ENCODE peak calls at places on chromosomes 16 and 17, in four cellular contexts. One of them, this sample, is unnamed.

GRCh38 chr16:74019608-74020007 is 277.0 kb upstream of the PSMD7 start:
- DNase-seq in GM06990: no peak
- DNase-seq in colonic mucosa: no peak
- DNase-seq in AG10803: no peak
- DNase-seq in this sample: no peak

GRCh38 chr17:59093702-59094231 is 12.9 kb downstream of the TRIM37 start:
- DNase-seq in GM06990: no peak
- DNase-seq in AG10803: peak; percentile 97
- DNase-seq in colonic mucosa: peak; percentile 36
- DNase-seq in this sample: peak; percentile 55

GRCh38 chr17:61839300-61839786 is 24.0 kb downstream of the BRIP1 start:
- DNase-seq in AG10803: no peak
- DNase-seq in GM06990: no peak
- DNase-seq in colonic mucosa: no peak
- DNase-seq in this sample: no peak

GRCh38 chr16:65142276-65142675 is 20.4 kb upstream of the CDH11 start:
- DNase-seq in GM06990: no peak
- DNase-seq in colonic mucosa: no peak
- DNase-seq in AG10803: peak; percentile 32
- DNase-seq in this sample: no peak

GRCh38 chr17:3636908-3637373 is 381 bp downstream of the CTNS start:
- DNase-seq in GM06990: no peak
- DNase-seq in AG10803: no peak
- DNase-seq in colonic mucosa: no peak
- DNase-seq in this sample: peak; percentile 20

GRCh38 chr17:66283296-66283934 is 19.0 kb upstream of the PRKCA start:
- DNase-seq in AG10803: no peak
- DNase-seq in colonic mucosa: no peak
- DNase-seq in GM06990: no peak
- DNase-seq in this sample: no peak

GRCh38 chr17:50114849-50115357 is 15.1 kb downstream of the SAMD14 start:
- DNase-seq in colonic mucosa: peak; percentile 70
- DNase-seq in AG10803: peak; percentile 64
- DNase-seq in GM06990: no peak
- DNase-seq in this sample: peak; percentile 68

GRCh38 chr16:720507-720989 is 398 bp upstream of the ANTKMT start:
- DNase-seq in AG10803: peak; percentile 59
- DNase-seq in GM06990: peak; percentile 76
- DNase-seq in colonic mucosa: peak; percentile 65
- DNase-seq in this sample: peak; percentile 85

GRCh38 chr17:3794890-3795757 is 5.9 kb downstream of the ITGAE start:
- DNase-seq in GM06990: peak; percentile 45
- DNase-seq in AG10803: peak; percentile 20
- DNase-seq in colonic mucosa: no peak
- DNase-seq in this sample: peak; percentile 59

GRCh38 chr17:45394913-45395568 is 37.6 kb downstream of the ARHGAP27 start:
- DNase-seq in AG10803: peak; percentile 79
- DNase-seq in GM06990: no peak
- DNase-seq in colonic mucosa: peak; percentile 70
- DNase-seq in this sample: peak; percentile 65

GRCh38 chr16:78770353-78771091 is 671.1 kb downstream of the WWOX start:
- DNase-seq in colonic mucosa: peak; percentile 83
- DNase-seq in AG10803: peak; percentile 6
- DNase-seq in GM06990: peak; percentile 62
- DNase-seq in this sample: peak; percentile 64

GRCh38 chr16:85123891-85124635 is 11.8 kb upstream of the CIBAR2 start:
- DNase-seq in colonic mucosa: no peak
- DNase-seq in AG10803: peak; percentile 94
- DNase-seq in GM06990: no peak
- DNase-seq in this sample: no peak

GRCh38 chr17:56085576-56086267 is 67.6 kb upstream of the ANKFN1 start:
- DNase-seq in colonic mucosa: no peak
- DNase-seq in AG10803: no peak
- DNase-seq in GM06990: no peak
- DNase-seq in this sample: no peak

GRCh38 chr16:14249291-14250032 is 178.3 kb downstream of the MRTFB start:
- DNase-seq in GM06990: no peak
- DNase-seq in colonic mucosa: peak; percentile 45
- DNase-seq in AG10803: peak; percentile 48
- DNase-seq in this sample: peak; percentile 66

GRCh38 chr17:32266389-32267269 is 997 bp downstream of the RHBDL3 start:
- DNase-seq in AG10803: no peak
- DNase-seq in colonic mucosa: no peak
- DNase-seq in GM06990: no peak
- DNase-seq in this sample: no peak

GRCh38 chr17:72705905-72706395 is 386.5 kb downstream of the SLC39A11 start:
- DNase-seq in colonic mucosa: no peak
- DNase-seq in AG10803: no peak
- DNase-seq in GM06990: peak; percentile 26
- DNase-seq in this sample: peak; percentile 77

GRCh38 chr16:66207864-66208226 is 158.6 kb upstream of the CDH5 start:
- DNase-seq in colonic mucosa: no peak
- DNase-seq in GM06990: no peak
- DNase-seq in AG10803: no peak
- DNase-seq in this sample: no peak

GRCh38 chr16:5175263-5175662 is 77.7 kb upstream of the EEF2KMT start:
- DNase-seq in colonic mucosa: peak; percentile 26
- DNase-seq in GM06990: no peak
- DNase-seq in AG10803: no peak
- DNase-seq in this sample: no peak

GRCh38 chr16:5838071-5838470 is 740.5 kb upstream of the EEF2KMT start:
- DNase-seq in colonic mucosa: no peak
- DNase-seq in GM06990: no peak
- DNase-seq in AG10803: no peak
- DNase-seq in this sample: no peak

GRCh38 chr17:58338907-58339774 is 10.5 kb upstream of the TSPOAP1 start:
- DNase-seq in GM06990: peak; percentile 90
- DNase-seq in colonic mucosa: peak; percentile 67
- DNase-seq in AG10803: peak; percentile 80
- DNase-seq in this sample: peak; percentile 96

GRCh38 chr17:27984404-27984803 is 58.1 kb upstream of the NLK start:
- DNase-seq in AG10803: no peak
- DNase-seq in GM06990: no peak
- DNase-seq in colonic mucosa: no peak
- DNase-seq in this sample: no peak

GRCh38 chr16:85888405-85889331 is 10.3 kb upstream of the IRF8 start:
- DNase-seq in colonic mucosa: no peak
- DNase-seq in GM06990: peak; percentile 69
- DNase-seq in AG10803: peak; percentile 67
- DNase-seq in this sample: peak; percentile 92

GRCh38 chr16:75580-76501 is 2.2 kb upstream of the MPG start:
- DNase-seq in GM06990: no peak
- DNase-seq in colonic mucosa: peak; percentile 63
- DNase-seq in AG10803: peak; percentile 93
- DNase-seq in this sample: no peak

GRCh38 chr17:61324540-61324868 is 75.1 kb upstream of the TBX2 start:
- DNase-seq in GM06990: no peak
- DNase-seq in colonic mucosa: no peak
- DNase-seq in AG10803: no peak
- DNase-seq in this sample: no peak

GRCh38 chr16:57616241-57616640 is 12.2 kb upstream of the ADGRG1 start:
- DNase-seq in AG10803: no peak
- DNase-seq in colonic mucosa: peak; percentile 18
- DNase-seq in GM06990: no peak
- DNase-seq in this sample: no peak

GRCh38 chr16:80612461-80613017 is 71.7 kb downstream of the DYNLRB2 start:
- DNase-seq in colonic mucosa: no peak
- DNase-seq in GM06990: no peak
- DNase-seq in AG10803: no peak
- DNase-seq in this sample: no peak

GRCh38 chr16:80615751-80616150 is 75.0 kb downstream of the DYNLRB2 start:
- DNase-seq in colonic mucosa: no peak
- DNase-seq in AG10803: no peak
- DNase-seq in GM06990: no peak
- DNase-seq in this sample: no peak

GRCh38 chr16:80611930-80612327 is 71.1 kb downstream of the DYNLRB2 start:
- DNase-seq in AG10803: no peak
- DNase-seq in GM06990: no peak
- DNase-seq in colonic mucosa: no peak
- DNase-seq in this sample: no peak

GRCh38 chr16:80616362-80616761 is 75.6 kb downstream of the DYNLRB2 start:
- DNase-seq in AG10803: no peak
- DNase-seq in GM06990: no peak
- DNase-seq in colonic mucosa: no peak
- DNase-seq in this sample: no peak

DNA sequence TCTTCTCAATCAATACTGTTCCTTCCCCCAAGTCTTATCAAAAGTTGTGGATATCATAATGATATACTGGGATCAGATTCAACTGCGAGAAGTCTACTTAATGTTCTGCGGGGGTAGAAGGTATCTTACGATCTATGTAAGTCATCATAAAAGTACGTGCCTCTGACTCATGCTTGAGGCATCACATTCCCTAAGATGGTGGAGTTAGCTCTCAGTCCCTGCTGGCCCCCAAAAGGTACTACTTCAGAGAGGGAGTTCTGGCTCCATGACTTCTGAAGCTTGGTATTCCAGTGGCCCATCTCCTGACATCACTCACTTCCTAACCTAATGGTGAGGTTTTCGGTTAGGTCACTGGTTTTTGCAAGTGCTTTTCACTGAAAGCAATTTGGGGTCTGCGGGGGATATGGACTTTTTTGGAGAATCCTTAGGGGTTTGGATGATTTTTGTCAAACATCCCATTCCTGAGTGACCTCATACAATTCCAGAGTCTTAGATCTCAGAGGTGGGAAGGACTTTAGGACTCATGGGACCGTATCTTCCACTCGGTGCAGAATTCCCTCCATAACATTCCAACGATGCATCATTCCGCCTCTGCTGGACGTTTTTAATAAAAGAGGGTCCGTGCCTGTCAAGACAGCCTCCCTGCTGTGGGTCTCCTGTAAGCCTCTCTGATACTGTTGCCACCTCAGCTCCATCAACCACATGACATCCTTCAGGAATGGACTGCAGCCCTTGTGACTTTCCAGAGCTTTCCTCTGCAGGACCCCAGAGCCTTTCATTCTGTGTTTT is 74.3 kb downstream of the DYNLRB2 start:
- DNase-seq in GM06990: no peak
- DNase-seq in colonic mucosa: no peak
- DNase-seq in AG10803: peak; percentile 64
- DNase-seq in this sample: no peak
- TF ChIP-seq CTCF in GM06990: no peak
- TF ChIP-seq CTCF in colonic mucosa: no peak
- TF ChIP-seq CTCF in AG10803: peak; percentile 14
- TF ChIP-seq CTCF in this sample: no peak

GRCh38 chr17:21200590-21201301 is 13.2 kb downstream of the TMEM11 start:
- DNase-seq in GM06990: no peak
- DNase-seq in colonic mucosa: no peak
- DNase-seq in AG10803: no peak
- DNase-seq in this sample: no peak

GRCh38 chr17:21201874-21202273 is 12.1 kb downstream of the TMEM11 start:
- DNase-seq in GM06990: no peak
- DNase-seq in AG10803: no peak
- DNase-seq in colonic mucosa: no peak
- DNase-seq in this sample: no peak

GRCh38 chr17:21202512-21202911 is 11.4 kb downstream of the TMEM11 start:
- DNase-seq in colonic mucosa: no peak
- DNase-seq in GM06990: no peak
- DNase-seq in AG10803: no peak
- DNase-seq in this sample: no peak

GRCh38 chr17:21199856-21200255 is 14.1 kb downstream of the TMEM11 start:
- DNase-seq in colonic mucosa: no peak
- DNase-seq in GM06990: no peak
- DNase-seq in AG10803: no peak
- DNase-seq in this sample: peak; percentile 28

DNA sequence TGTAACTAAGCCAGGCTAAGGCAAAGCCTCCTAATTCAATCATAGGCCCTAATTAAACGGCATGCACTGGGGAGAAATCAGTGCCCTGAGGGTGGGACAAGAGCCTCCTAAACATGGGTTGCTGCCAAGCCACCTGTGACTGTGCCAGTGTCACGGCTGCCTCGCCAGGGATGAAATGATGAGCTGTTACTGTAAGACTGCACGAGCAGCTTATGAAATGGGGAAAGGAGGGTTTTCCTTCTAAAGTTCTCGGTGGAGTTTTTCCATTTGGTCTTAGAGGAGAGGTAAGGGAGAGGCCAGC is 12.7 kb downstream of the TMEM11 start:
- DNase-seq in AG10803: peak; percentile 70
- DNase-seq in colonic mucosa: no peak
- DNase-seq in GM06990: no peak
- DNase-seq in this sample: no peak
- H3K4me3 ChIP-seq in AG10803: no peak overlapping the region
- H3K4me3 ChIP-seq in colonic mucosa: no peak overlapping the region
- H3K4me3 ChIP-seq in GM06990: no peak overlapping the region
- H3K4me3 ChIP-seq in this sample: no peak overlapping the region

GRCh38 chr17:82823004-82823403 is 16.8 kb downstream of the ZNF750 start:
- DNase-seq in AG10803: no peak
- DNase-seq in GM06990: no peak
- DNase-seq in colonic mucosa: no peak
- DNase-seq in this sample: peak; percentile 9
- TF ChIP-seq CTCF in AG10803: no peak
- TF ChIP-seq CTCF in GM06990: peak; percentile 26
- TF ChIP-seq CTCF in colonic mucosa: no peak
- TF ChIP-seq CTCF in this sample: peak; percentile 18

GRCh38 chr17:81394377-81394747 is 895 bp upstream of the BAHCC1 start:
- DNase-seq in colonic mucosa: no peak
- DNase-seq in AG10803: no peak
- DNase-seq in GM06990: no peak
- DNase-seq in this sample: no peak
- H3K4me3 ChIP-seq in colonic mucosa: peak overlapping the region; percentile 47
- H3K4me3 ChIP-seq in AG10803: peak overlapping the region; percentile 50
- H3K4me3 ChIP-seq in GM06990: no peak overlapping the region
- H3K4me3 ChIP-seq in this sample: no peak overlapping the region

GRCh38 chr17:36135465-36135864 is 31.8 kb downstream of the CCL4 start:
- DNase-seq in AG10803: no peak
- DNase-seq in colonic mucosa: no peak
- DNase-seq in GM06990: no peak
- DNase-seq in this sample: no peak

GRCh38 chr17:36131931-36132330 is 28.3 kb downstream of the CCL4 start:
- DNase-seq in colonic mucosa: no peak
- DNase-seq in GM06990: no peak
- DNase-seq in AG10803: no peak
- DNase-seq in this sample: peak; percentile 23

GRCh38 chr17:36132421-36132831 is 28.8 kb downstream of the CCL4 start:
- DNase-seq in colonic mucosa: no peak
- DNase-seq in GM06990: peak; percentile 46
- DNase-seq in AG10803: no peak
- DNase-seq in this sample: peak; percentile 67

GRCh38 chr17:36136031-36136430 is 32.4 kb downstream of the CCL4 start:
- DNase-seq in AG10803: no peak
- DNase-seq in colonic mucosa: peak; percentile 66
- DNase-seq in GM06990: no peak
- DNase-seq in this sample: no peak

GRCh38 chr17:36133629-36134259 is 30.1 kb downstream of the CCL4 start:
- DNase-seq in GM06990: no peak
- DNase-seq in colonic mucosa: peak; percentile 66
- DNase-seq in AG10803: no peak
- DNase-seq in this sample: no peak
- TF ChIP-seq CTCF in GM06990: no peak
- TF ChIP-seq CTCF in colonic mucosa: no peak
- TF ChIP-seq CTCF in AG10803: no peak
- TF ChIP-seq CTCF in this sample: no peak

This sample was measured in GM12865.